ENCODE peak calls at places on chromosome 18, in ten cellular contexts. R, N, X, B, Z, H, V, L, M and K are unnamed samples.

GRCh38 chr18:36141576-36141975 is 11.9 kb downstream of the ELP2 start:
- DNase-seq in R (no peak), N (no peak), X (no peak), B (no peak), Z (no peak), H (no peak), V (no peak), L (no peak), M (no peak), K (no peak)

GRCh38 chr18:35835838-35836237 is 136.6 kb upstream of the RMP24 start:
- DNase-seq in R (no peak), N (no peak), X (peak; percentile 65), B (no peak), Z (no peak), H (no peak), V (no peak), L (no peak), M (no peak), K (no peak)

GRCh38 chr18:62763101-62763521 is 47.8 kb downstream of the PHLPP1 start:
- DNase-seq in R (no peak), N (no peak), X (peak; percentile 63), B (no peak), Z (no peak), H (no peak), V (no peak), L (no peak), M (no peak), K (no peak)

GRCh38 chr18:67519582-67519981 is 3.1 kb upstream of the DSEL start:
- DNase-seq in R (no peak), N (no peak), X (no peak), B (peak; percentile 82), Z (peak; percentile 74), H (no peak), V (no peak), L (no peak), M (no peak), K (no peak)

GRCh38 chr18:77501266-77501665 is 251.6 kb downstream of the GALR1 start:
- DNase-seq in R (peak; percentile 54), N (no peak), X (no peak), B (no peak), Z (no peak), H (no peak), V (no peak), L (no peak), M (no peak), K (no peak)

GRCh38 chr18:54946149-54946581 is 13.1 kb downstream of the CCDC68 start:
- DNase-seq in R (no peak), N (no peak), X (peak; percentile 30), B (peak; percentile 63), Z (peak; percentile 49), H (no peak), V (peak; percentile 21), L (no peak), M (peak; percentile 78), K (no peak)

GRCh38 chr18:55152801-55153200 is 193.5 kb upstream of the CCDC68 start:
- DNase-seq in R (no peak), N (no peak), X (no peak), B (peak; percentile 23), Z (peak; percentile 45), H (no peak), V (no peak), L (no peak), M (no peak), K (no peak)

GRCh38 chr18:3305933-3306332 is 44.0 kb downstream of the MYL12B start:
- DNase-seq in R (no peak), N (no peak), X (no peak), B (peak; percentile 51), Z (peak; percentile 87), H (no peak), V (no peak), L (no peak), M (no peak), K (no peak)

GRCh38 chr18:74373428-74373827 is 57.8 kb downstream of the C18orf63 start:
- DNase-seq in R (no peak), N (no peak), X (no peak), B (no peak), Z (no peak), H (no peak), V (no peak), L (no peak), M (no peak), K (no peak)

GRCh38 chr18:76490701-76491171 is 4.3 kb downstream of the ZNF516 start:
- DNase-seq in R (peak; percentile 57), N (peak; percentile 50), X (peak; percentile 58), B (no peak), Z (peak; percentile 33), H (no peak), V (peak; percentile 72), L (no peak), M (peak; percentile 81), K (no peak)

GRCh38 chr18:28109781-28110460 is 67.0 kb downstream of the CDH2 start:
- DNase-seq in R (no peak), N (no peak), X (no peak), B (peak; percentile 30), Z (peak; percentile 37), H (no peak), V (no peak), L (no peak), M (no peak), K (no peak)

GRCh38 chr18:78525364-78526111 is 454.1 kb upstream of the SALL3 start:
- DNase-seq in R (no peak), N (no peak), X (no peak), B (no peak), Z (peak; percentile 4), H (no peak), V (no peak), L (no peak), M (no peak), K (no peak)

GRCh38 chr18:28108801-28109200 is 68.1 kb downstream of the CDH2 start:
- DNase-seq in R (no peak), N (no peak), X (no peak), B (peak; percentile 33), Z (peak; percentile 32), H (no peak), V (no peak), L (no peak), M (no peak), K (no peak)

GRCh38 chr18:71001597-71001996 is 712.8 kb downstream of the SOCS6 start:
- DNase-seq in R (no peak), N (no peak), X (no peak), B (no peak), Z (peak; percentile 13), H (no peak), V (no peak), L (no peak), M (no peak), K (no peak)

DNA sequence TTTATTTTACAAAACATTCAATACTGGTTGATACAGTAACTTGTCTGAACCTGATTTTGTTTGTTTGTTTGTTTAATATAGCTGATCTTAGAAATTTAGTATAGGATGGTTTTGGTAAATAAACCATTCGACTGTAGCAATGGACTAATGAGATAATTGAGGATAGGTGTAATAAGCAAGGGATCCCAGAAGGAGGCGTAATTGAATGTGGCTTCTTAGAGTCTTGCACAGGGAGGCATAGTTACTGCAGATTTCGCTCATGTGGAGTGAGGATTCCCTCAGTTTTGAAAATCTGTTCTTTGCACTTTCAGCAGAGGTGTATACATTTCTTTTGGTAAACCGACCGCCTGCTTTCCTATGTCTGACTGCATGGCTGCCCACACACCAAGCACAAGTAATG is 709.6 kb downstream of the SOCS6 start:
- DNase-seq in R (no peak), N (no peak), X (no peak), B (peak; percentile 39), Z (peak; percentile 35), H (no peak), V (no peak), L (no peak), M (no peak), K (no peak)
- TF ChIP-seq CTCF in R (peak; percentile 38), N (no peak), X (no peak), B (peak; percentile 40), Z (peak; percentile 31), H (no peak), V (no peak), L (no peak), M (no peak), K (no peak)

GRCh38 chr18:24429188-24429587 is 2.7 kb downstream of the IMPACT start:
- DNase-seq in R (no peak), N (no peak), X (no peak), B (no peak), Z (no peak), H (no peak), V (no peak), L (no peak), M (no peak), K (no peak)

GRCh38 chr18:24427484-24427883 is 1.0 kb downstream of the IMPACT start:
- DNase-seq in R (no peak), N (no peak), X (peak; percentile 27), B (peak; percentile 11), Z (peak; percentile 34), H (no peak), V (no peak), L (no peak), M (no peak), K (no peak)

GRCh38 chr18:24426073-24426397 is 435 bp upstream of the IMPACT start:
- DNase-seq in R (no peak), N (no peak), X (no peak), B (no peak), Z (no peak), H (no peak), V (no peak), L (no peak), M (no peak), K (no peak)

GRCh38 chr18:24426398-24427294 is at the start of gene IMPACT:
- DNase-seq in R (peak; percentile 88), N (peak; percentile 87), X (peak; percentile 90), B (peak; percentile 71), Z (peak; percentile 83), H (peak; percentile 53), V (peak; percentile 90), L (peak; percentile 32), M (peak; percentile 82), K (peak; percentile 84)

GRCh38 chr18:24428709-24429108 is 2.2 kb downstream of the IMPACT start:
- DNase-seq in R (no peak), N (no peak), X (no peak), B (no peak), Z (no peak), H (no peak), V (no peak), L (no peak), M (no peak), K (no peak)
- TF ChIP-seq CTCF in R (no peak), N (no peak), X (no peak), B (no peak), Z (no peak), H (no peak), V (no peak), L (no peak), M (no peak), K (no peak)

DNA sequence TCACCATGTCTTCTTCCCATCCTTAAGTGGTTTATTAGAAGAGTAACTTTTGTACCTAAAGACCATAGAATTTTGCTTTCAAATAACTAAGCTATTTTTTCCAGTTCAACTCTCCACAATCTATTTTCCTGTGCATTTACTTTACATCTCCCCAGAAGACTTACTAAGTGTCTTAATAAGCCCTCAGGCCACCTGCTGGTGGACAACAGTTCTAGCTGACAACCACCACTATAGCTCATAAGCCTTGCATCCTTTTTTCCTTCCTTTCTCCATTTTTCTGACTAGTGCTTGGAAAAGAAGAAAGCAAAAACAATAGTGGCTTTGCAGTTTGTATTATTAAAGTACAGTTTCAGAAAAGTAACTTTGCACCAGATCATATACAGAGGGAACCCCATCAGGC is 149.5 kb upstream of the TMEM200C start:
- DNase-seq in R (no peak), N (no peak), X (peak; percentile 33), B (no peak), Z (peak; percentile 21), H (no peak), V (no peak), L (no peak), M (no peak), K (no peak)
- TF ChIP-seq CTCF in R (peak; percentile 3), N (no peak), X (no peak), B (no peak), Z (peak; percentile 22), H (no peak), V (no peak), L (peak; percentile 17), M (no peak), K (no peak)

GRCh38 chr18:61591200-61591719 is 258.0 kb downstream of the CDH20 start:
- DNase-seq in R (no peak), N (no peak), X (no peak), B (peak; percentile 35), Z (no peak), H (no peak), V (no peak), L (no peak), M (no peak), K (no peak)
- TF ChIP-seq CTCF in R (no peak), N (no peak), X (no peak), B (no peak), Z (no peak), H (no peak), V (no peak), L (no peak), M (no peak), K (no peak)